ENCODE peak calls at places on chromosomes 3 and 15, in ten cellular contexts. V is GM23248, E is colonic mucosa, X is GM12878, J is mesenchymal stem cell, T is mesendoderm, I is IMR-90, F is SK-N-SH, O is HCT116, C is astrocyte. S is an unnamed sample. For H3K36me3, the result is how much of the 10 kb centered on the place peaks cover.

GRCh38 chr15:56659197-56659596 is 74.1 kb downstream of the ZNF280D start:
- DNase-seq in V (no peak), E (no peak), X (no peak), J (no peak), T (no peak), I (no peak), F (no peak), O (no peak), C (no peak), S (no peak)

GRCh38 chr3:77885381-77885780 is 845.5 kb downstream of the ROBO2 start:
- DNase-seq in V (no peak), E (no peak), X (no peak), J (peak), T (no peak), I (no peak), F (no peak), O (no peak), C (peak), S (no peak)

GRCh38 chr3:138845771-138846173 is 11.0 kb upstream of the PIK3CB start:
- DNase-seq in V (no peak), E (no peak), X (no peak), J (no peak), T (peak), I (no peak), F (no peak), O (no peak), C (no peak), S (peak)

GRCh38 chr3:132543016-132543739 is 53.9 kb upstream of the ACKR4 start:
- DNase-seq in V (peak), E (no peak), X (peak), J (peak), T (no peak), I (peak), F (no peak), O (peak), C (peak), S (no peak)

GRCh38 chr15:74977599-74977998 is 17.8 kb upstream of the SCAMP5 start:
- DNase-seq in V (peak), E (no peak), X (no peak), J (no peak), T (no peak), I (no peak), F (no peak), O (no peak), C (no peak), S (no peak)

GRCh38 chr3:165619077-165619476 is 218.1 kb downstream of the BCHE start:
- DNase-seq in V (no peak), E (no peak), X (no peak), J (no peak), T (no peak), I (no peak), F (no peak), O (no peak), C (no peak), S (no peak)

GRCh38 chr3:113947372-113948014 is at the start of gene ZDHHC23:
- DNase-seq in V (peak), E (peak), X (no peak), J (peak), T (peak), I (peak), F (peak), O (peak), C (peak), S (peak)

GRCh38 chr3:30689202-30689641 is 82.8 kb downstream of the TGFBR2 start:
- DNase-seq in V (peak), E (peak), X (no peak), J (peak), T (no peak), I (peak), F (peak), O (peak), C (peak), S (no peak)

GRCh38 chr3:177447938-177448337 is 250.7 kb upstream of the TBL1XR1 start:
- DNase-seq in V (no peak), E (peak), X (no peak), J (no peak), T (no peak), I (no peak), F (no peak), O (peak), C (no peak), S (no peak)

GRCh38 chr3:30527720-30528119 is 78.7 kb upstream of the TGFBR2 start:
- DNase-seq in V (no peak), E (no peak), X (no peak), J (peak), T (no peak), I (no peak), F (no peak), O (no peak), C (no peak), S (no peak)

GRCh38 chr3:14121859-14122258 is 2.8 kb downstream of the CHCHD4 start:
- DNase-seq in V (no peak), E (no peak), X (no peak), J (no peak), T (peak), I (no peak), F (no peak), O (no peak), C (no peak), S (peak)

GRCh38 chr15:51051776-51052175 is 42.9 kb downstream of the TNFAIP8L3 start:
- DNase-seq in V (peak), E (peak), X (no peak), J (no peak), T (no peak), I (no peak), F (no peak), O (no peak), C (peak), S (no peak)

GRCh38 chr3:14235003-14235876 is 56.6 kb downstream of the LSM3 start:
- DNase-seq in V (no peak), E (peak), X (no peak), J (peak), T (peak), I (no peak), F (no peak), O (no peak), C (no peak), S (no peak)

GRCh38 chr15:80173022-80173759 is 20.4 kb downstream of the FAH start:
- DNase-seq in V (peak), E (peak), X (no peak), J (peak), T (peak), I (peak), F (peak), O (peak), C (no peak), S (peak)

GRCh38 chr15:59892995-59893394 is 111.1 kb upstream of the FOXB1 start:
- DNase-seq in V (peak), E (no peak), X (no peak), J (no peak), T (peak), I (peak), F (no peak), O (no peak), C (peak), S (no peak)

GRCh38 chr3:49869525-49870126 is at the start of gene CAMKV:
- DNase-seq in V (peak), E (no peak), X (no peak), J (no peak), T (peak), I (no peak), F (peak), O (no peak), C (no peak), S (no peak)

GRCh38 chr3:78633626-78634025 is 1134.2 kb downstream of the ROBO1 start:
- DNase-seq in V (peak), E (no peak), X (no peak), J (peak), T (peak), I (peak), F (no peak), O (no peak), C (peak), S (no peak)

GRCh38 chr3:62669161-62669560 is 206.1 kb downstream of the CADPS start:
- DNase-seq in V (no peak), E (no peak), X (no peak), J (no peak), T (no peak), I (no peak), F (no peak), O (no peak), C (no peak), S (no peak)

GRCh38 chr3:182508896-182509295 is 284.4 kb upstream of the ATP11B start:
- DNase-seq in V (no peak), E (no peak), X (no peak), J (no peak), T (no peak), I (no peak), F (no peak), O (no peak), C (no peak), S (no peak)

GRCh38 chr15:39472661-39473657 is 107.9 kb upstream of the THBS1 start:
- DNase-seq in V (peak), E (peak), X (no peak), J (peak), T (peak), I (peak), F (no peak), O (no peak), C (peak), S (no peak)

GRCh38 chr3:4472312-4472711 is 5.2 kb upstream of the SUMF1 start:
- DNase-seq in V (no peak), E (no peak), X (no peak), J (no peak), T (no peak), I (no peak), F (no peak), O (no peak), C (no peak), S (no peak)

DNA sequence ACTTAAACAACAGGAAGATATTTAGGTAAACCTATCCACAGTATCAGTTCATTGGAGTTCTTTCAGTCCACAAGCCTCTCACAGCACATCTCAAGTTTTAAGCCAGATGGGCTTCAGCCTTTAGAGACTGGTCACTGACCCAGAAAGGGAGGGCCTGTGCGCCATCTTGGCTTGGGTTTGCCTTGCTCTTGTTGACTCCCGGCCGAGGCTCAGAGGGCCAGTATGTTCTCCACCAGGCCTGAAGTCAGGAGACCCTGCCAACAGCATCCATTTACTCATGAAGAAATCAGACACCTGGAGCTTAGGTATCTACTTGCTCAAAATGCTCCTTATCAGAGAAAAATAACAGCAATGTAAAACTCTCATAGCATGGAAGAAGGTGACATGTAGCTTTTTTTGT is 6.2 kb downstream of the RGMA start:
- DNase-seq in V (no peak), E (no peak), X (no peak), J (no peak), T (no peak), I (no peak), F (no peak), O (no peak), C (no peak), S (no peak)
- H3K36me3 ChIP-seq in V (under half), E (under half), X (under half), J (under half), T (under half), I (under half), F (under half), O (under half), C (under half), S (under half)

DNA sequence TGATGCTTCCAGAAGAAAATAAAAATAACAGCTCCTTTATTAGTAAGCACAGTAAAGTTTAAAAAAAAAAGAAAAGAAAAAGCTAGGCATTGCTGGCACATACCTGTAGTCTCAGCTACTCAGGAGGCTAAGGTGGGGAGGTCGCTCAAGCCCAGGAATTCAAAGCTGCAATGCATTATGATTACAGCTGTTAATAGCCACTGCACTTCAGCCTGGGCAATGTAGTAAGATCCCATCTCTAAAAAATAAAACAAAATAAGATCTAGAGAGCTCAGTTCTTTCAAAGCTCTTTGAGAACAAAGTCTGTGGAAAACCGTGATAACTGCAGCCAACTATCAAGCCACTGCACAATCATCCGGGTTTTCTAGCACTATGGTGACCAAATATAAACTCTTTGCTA is 212.2 kb downstream of the ZMAT3 start:
- DNase-seq in V (no peak), E (no peak), X (no peak), J (no peak), T (no peak), I (no peak), F (no peak), O (no peak), C (no peak), S (no peak)
- H3K9ac ChIP-seq in V (no peak), E (no peak), X (no peak), J (no peak), T (no peak), I (no peak), F (no peak), O (peak), C (no peak), S (peak)

GRCh38 chr15:40773902-40774301 is 4.1 kb downstream of the C15orf62 start:
- DNase-seq in V (no peak), E (no peak), X (no peak), J (no peak), T (no peak), I (no peak), F (no peak), O (no peak), C (no peak), S (no peak)
- H3K36me3 ChIP-seq in V (under half), E (under half), X (under half), J (half or more), T (under half), I (half or more), F (half or more), O (under half), C (under half), S (half or more)

GRCh38 chr3:112117826-112118571 is 15.0 kb downstream of the GCSAM start:
- DNase-seq in V (no peak), E (no peak), X (no peak), J (no peak), T (peak), I (no peak), F (no peak), O (no peak), C (no peak), S (no peak)
- H3K9ac ChIP-seq in V (no peak), E (no peak), X (peak), J (no peak), T (no peak), I (no peak), F (no peak), O (no peak), C (no peak), S (no peak)

GRCh38 chr15:92910451-92910850 is 10.3 kb downstream of the CHD2 start:
- DNase-seq in V (no peak), E (peak), X (no peak), J (no peak), T (no peak), I (no peak), F (no peak), O (no peak), C (no peak), S (no peak)

GRCh38 chr15:92915766-92916435 is 15.8 kb downstream of the CHD2 start:
- DNase-seq in V (no peak), E (no peak), X (no peak), J (no peak), T (peak), I (peak), F (no peak), O (no peak), C (peak), S (peak)

GRCh38 chr15:92917606-92918407 is 17.7 kb downstream of the CHD2 start:
- DNase-seq in V (peak), E (peak), X (peak), J (peak), T (peak), I (peak), F (peak), O (peak), C (peak), S (peak)

GRCh38 chr15:92914103-92914499 is 14.0 kb downstream of the CHD2 start:
- DNase-seq in V (no peak), E (no peak), X (no peak), J (no peak), T (peak), I (no peak), F (no peak), O (no peak), C (no peak), S (peak)

GRCh38 chr15:92914768-92915221 is 14.7 kb downstream of the CHD2 start:
- DNase-seq in V (no peak), E (no peak), X (no peak), J (no peak), T (no peak), I (no peak), F (no peak), O (no peak), C (no peak), S (no peak)
- H3K36me3 ChIP-seq in V (under half), E (under half), X (under half), J (under half), T (under half), I (under half), F (under half), O (under half), C (under half), S (under half)

DNA sequence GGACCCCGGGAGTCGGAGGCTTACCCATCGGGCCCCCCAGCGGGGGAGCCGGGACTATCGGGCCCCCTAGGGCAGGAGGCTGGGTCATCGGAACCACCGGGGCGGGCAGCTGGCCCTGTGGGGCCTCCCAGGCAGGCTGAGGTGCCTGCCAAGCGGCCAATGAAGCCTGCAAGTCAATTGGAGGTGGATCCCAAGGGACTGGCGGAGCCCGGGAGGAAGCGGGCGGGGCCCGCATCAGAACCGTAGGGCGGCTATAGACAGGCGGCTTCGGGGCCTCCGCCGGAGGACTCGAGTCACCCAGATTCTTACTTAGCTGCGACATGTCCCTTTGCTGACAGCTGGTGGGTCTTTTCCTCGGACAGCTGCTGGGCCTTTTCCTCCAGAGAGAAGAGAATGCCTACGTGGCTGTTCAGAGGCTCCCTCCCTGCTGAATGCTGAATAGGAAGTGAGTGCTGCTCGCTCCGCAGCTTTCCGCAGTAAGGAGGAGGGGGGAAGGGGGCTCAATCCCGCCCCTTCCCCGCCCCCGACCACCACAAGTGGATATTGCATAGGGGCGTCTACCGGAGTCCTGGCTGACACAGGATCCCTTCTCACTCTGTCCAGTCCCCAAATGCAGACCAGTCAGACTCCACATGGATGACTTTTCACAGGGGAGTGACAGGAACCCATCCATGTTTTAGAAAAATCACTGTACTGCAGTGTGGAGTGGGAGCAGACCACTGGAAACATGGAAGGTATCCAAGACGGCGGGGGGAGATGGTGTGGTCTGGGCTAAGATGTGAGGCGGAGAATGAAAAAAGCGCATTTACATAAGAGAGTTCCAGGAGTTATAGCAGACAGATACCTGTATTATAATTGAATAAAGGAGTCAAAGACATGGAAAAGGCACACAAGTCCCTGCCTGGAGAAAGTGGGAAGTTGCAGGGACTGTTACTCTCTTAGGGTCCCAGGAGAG is at the start of gene MAGEL2:
- DNase-seq in V (peak), E (no peak), X (no peak), J (peak), T (peak), I (no peak), F (peak), O (no peak), C (peak), S (no peak)
- H3K9ac ChIP-seq in V (peak), E (no peak), X (no peak), J (peak), T (peak), I (peak), F (peak), O (no peak), C (peak), S (peak)

DNA sequence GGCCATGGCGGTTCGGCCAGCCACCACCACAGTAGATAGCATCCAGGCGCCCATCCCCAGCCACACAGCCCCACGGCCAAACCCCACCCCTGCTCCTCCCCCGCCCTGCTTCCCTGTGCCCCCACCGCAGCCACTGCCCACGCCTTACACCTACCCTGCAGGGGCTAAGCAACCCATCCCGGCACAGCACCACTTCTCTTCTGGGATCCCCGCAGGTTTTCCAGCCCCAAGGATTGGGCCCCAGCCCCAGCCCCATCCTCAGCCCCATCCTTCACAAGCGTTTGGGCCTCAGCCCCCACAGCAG is 29.5 kb downstream of the PTPN23 start:
- DNase-seq in V (no peak), E (no peak), X (no peak), J (no peak), T (no peak), I (no peak), F (no peak), O (no peak), C (no peak), S (no peak)
- H3K36me3 ChIP-seq in V (under half), E (under half), X (half or more), J (half or more), T (under half), I (half or more), F (half or more), O (under half), C (under half), S (half or more)